ENCODE peak calls at places on chromosomes 12 and 14, in four cellular contexts. E is H1, V is GM12878, P is HepG2. F is an unnamed sample.

GRCh38 chr14:93655078-93655750 is 133.1 kb downstream of the PRIMA1 start:
- DNase-seq in V (peak; percentile 3), P (peak; percentile 60), E (peak; percentile 45), F (peak; percentile 15)

GRCh38 chr14:103848720-103849077 is 1.3 kb upstream of the PPP1R13B start:
- DNase-seq in P (no peak), E (no peak), V (no peak), F (no peak)

GRCh38 chr14:24332094-24332983 is 2.5 kb downstream of the ADCY4 start:
- DNase-seq in E (peak; percentile 89), P (peak; percentile 86), V (peak; percentile 60), F (peak; percentile 76)

GRCh38 chr12:57864811-57865751 is 18.6 kb upstream of the CTDSP2 start:
- DNase-seq in P (no peak), E (peak; percentile 73), V (no peak), F (peak; percentile 77)

GRCh38 chr12:90029317-90029716 is 320.7 kb upstream of the ATP2B1 start:
- DNase-seq in E (no peak), V (no peak), P (no peak), F (no peak)

GRCh38 chr12:80632835-80633234 is 74.6 kb upstream of the MYF6 start:
- DNase-seq in V (no peak), P (peak; percentile 23), E (peak; percentile 68), F (no peak)

GRCh38 chr12:87667378-87667777 is 361.8 kb downstream of the C12orf50 start:
- DNase-seq in E (no peak), P (no peak), V (no peak), F (no peak)

GRCh38 chr14:105857816-105858675 is 331.7 kb downstream of the TMEM121 start:
- DNase-seq in P (no peak), E (no peak), V (no peak), F (no peak)

GRCh38 chr12:131944601-131945251 is 5.0 kb upstream of the EP400 start:
- DNase-seq in V (no peak), P (no peak), E (no peak), F (peak; percentile 19)

GRCh38 chr12:124761876-124762275 is 101.8 kb downstream of the SCARB1 start:
- DNase-seq in P (no peak), E (no peak), V (no peak), F (no peak)

GRCh38 chr12:124758266-124759200 is 105.1 kb downstream of the SCARB1 start:
- DNase-seq in P (no peak), E (no peak), V (no peak), F (no peak)

GRCh38 chr12:124761056-124761455 is 102.6 kb downstream of the SCARB1 start:
- DNase-seq in P (no peak), V (no peak), E (no peak), F (no peak)

GRCh38 chr12:124760548-124760947 is 103.1 kb downstream of the SCARB1 start:
- DNase-seq in V (no peak), E (no peak), P (no peak), F (no peak)

GRCh38 chr12:124759841-124760508 is 103.7 kb downstream of the SCARB1 start:
- DNase-seq in E (no peak), V (no peak), P (no peak), F (no peak)
- TF ChIP-seq CREB1 in E (no peak), V (no peak), P (no peak), F (no peak)

GRCh38 chr14:39369029-39369428 is 63.2 kb downstream of the FBXO33 start:
- DNase-seq in E (no peak), V (no peak), P (no peak), F (no peak)

GRCh38 chr14:39370415-39370814 is 61.8 kb downstream of the FBXO33 start:
- DNase-seq in E (no peak), P (no peak), V (no peak), F (no peak)

GRCh38 chr14:39372656-39373055 is 59.6 kb downstream of the FBXO33 start:
- DNase-seq in V (no peak), P (no peak), E (no peak), F (no peak)

GRCh38 chr14:39376671-39377403 is 55.4 kb downstream of the FBXO33 start:
- DNase-seq in V (no peak), P (peak; percentile 48), E (no peak), F (no peak)

DNA sequence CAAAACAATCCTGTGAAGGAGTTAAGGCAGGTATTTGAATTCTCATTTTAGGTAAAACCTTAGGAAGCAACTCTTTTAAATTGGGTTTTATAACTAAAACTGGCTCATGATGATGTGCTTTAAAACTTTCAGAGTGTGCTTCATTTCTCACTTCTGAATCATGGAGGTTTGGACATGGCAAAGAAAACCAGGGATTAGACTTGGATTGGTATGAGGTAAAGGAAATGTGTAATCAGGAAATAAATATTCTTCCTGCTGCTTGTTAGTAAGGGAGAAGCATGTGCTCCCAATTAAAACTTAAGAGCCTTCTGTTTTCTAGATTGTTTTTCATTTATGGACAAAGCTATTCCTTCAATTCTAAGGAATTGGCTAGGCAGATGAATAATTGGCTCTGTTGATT is 57.4 kb downstream of the FBXO33 start:
- DNase-seq in V (no peak), E (no peak), P (no peak), F (no peak)
- TF ChIP-seq KDM1A in V (no peak), E (no peak), P (no peak), F (no peak)

DNA sequence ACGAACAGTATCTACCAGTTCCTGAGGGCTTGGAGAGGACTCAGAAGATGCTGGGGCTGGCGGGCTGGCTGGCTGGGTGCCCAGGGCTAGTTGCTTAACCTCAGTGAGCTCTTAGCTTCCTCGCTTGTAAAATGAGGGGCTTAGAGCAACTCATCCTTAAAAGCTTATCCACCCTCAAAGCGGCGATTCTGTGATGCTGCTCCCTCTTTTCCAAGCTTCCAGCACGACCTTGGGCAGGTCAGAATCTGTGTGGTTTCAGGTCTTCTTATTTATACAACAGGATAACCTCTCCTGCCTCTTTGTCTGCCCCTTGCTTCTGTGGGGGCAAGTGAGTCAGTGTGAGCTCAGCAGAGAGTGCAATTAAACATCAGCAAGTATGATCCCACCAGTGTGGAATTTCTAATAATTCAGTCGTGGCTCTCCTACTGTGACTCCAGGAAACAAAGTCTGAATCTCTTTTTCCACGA is 281.8 kb downstream of the KSR2 start:
- DNase-seq in P (peak; percentile 35), E (no peak), V (no peak), F (no peak)
- TF ChIP-seq CREB1 in P (no peak), E (no peak), V (no peak), F (no peak)

DNA sequence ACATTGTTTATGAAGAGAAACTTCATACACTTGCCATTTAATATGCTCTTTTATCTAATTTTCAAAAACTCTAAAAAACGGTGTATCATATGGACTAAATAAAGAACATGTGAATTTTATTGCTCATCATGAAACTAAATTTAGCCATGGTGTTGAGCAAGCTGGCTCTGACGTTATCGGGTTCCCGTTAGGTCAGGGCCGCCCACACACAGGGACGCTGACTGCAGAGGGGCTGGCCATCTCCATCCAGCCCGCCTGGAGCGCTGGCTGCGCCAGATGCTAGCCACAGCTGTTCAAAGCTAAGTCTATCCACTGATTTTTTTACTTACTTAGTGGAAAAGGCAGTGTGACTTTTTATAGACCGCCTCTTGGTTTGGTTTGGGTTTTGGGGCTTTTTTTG is 36.5 kb upstream of the DYNC1H1 start:
- DNase-seq in V (no peak), E (no peak), P (no peak), F (peak; percentile 83)
- TF ChIP-seq KDM1A in V (no peak), E (no peak), P (no peak), F (peak; percentile 17)

DNA sequence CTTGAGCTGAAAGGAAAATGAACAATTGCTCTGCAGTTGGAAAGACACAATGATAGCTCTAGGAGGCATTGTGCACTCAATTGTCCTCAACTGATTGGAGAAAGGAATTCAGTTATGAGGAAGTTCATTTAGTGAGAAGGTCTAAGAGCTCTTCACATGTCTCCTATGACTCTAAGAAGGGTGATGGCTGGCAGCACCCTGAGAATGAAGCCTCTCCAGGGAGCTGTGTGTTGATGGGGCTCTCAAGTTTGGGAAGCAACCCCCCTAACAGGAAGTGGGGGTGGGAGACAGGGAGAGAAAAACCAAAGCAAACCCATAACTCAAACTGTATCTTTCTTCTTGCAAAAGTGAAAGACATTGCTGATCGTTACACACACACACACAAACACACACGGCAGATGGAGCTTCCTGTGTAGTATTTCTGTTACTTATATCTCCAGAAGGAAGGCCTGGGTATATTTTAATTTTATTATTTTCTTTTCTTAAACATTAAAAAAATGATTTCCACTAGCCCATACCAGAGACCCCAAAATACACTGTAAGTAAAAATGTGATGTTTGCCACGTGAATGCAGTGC is 21.2 kb downstream of the CHST11 start:
- DNase-seq in E (no peak), P (no peak), V (no peak), F (no peak)
- TF ChIP-seq CREB1 in E (no peak), P (no peak), V (no peak), F (no peak)

GRCh38 chr12:7376196-7376595 is 67.8 kb downstream of the CD163L1 start:
- DNase-seq in E (no peak), V (no peak), P (no peak), F (no peak)

GRCh38 chr12:7369274-7369729 is 65.4 kb downstream of the ACSM4 start:
- DNase-seq in P (peak; percentile 66), E (no peak), V (peak; percentile 33), F (peak; percentile 33)

GRCh38 chr12:7375145-7375543 is 68.8 kb downstream of the CD163L1 start:
- DNase-seq in P (no peak), E (no peak), V (no peak), F (no peak)

GRCh38 chr12:7373226-7373625 is 69.4 kb downstream of the ACSM4 start:
- DNase-seq in V (no peak), E (no peak), P (no peak), F (peak; percentile 31)

GRCh38 chr12:7374423-7375144 is 69.4 kb downstream of the CD163L1 start:
- DNase-seq in V (no peak), P (peak; percentile 80), E (peak; percentile 78), F (peak; percentile 8)
- TF ChIP-seq KDM1A in V (no peak), P (peak; percentile 17), E (no peak), F (no peak)

F was measured in K562.